ENCODE peak calls at places on chromosomes 4 and X, in eight cellular contexts. One of them, this sample, is unnamed.
A peak's percentile ranks its signal among the peaks of the same experiment; 100 is the strongest.

GRCh38 chrX:84907324-84907946 is 96.2 kb upstream of the APOOL start:
- DNase-seq in body of pancreas: no peak
- DNase-seq in thyroid gland: no peak
- DNase-seq in ovary: no peak
- DNase-seq in breast epithelium: no peak
- DNase-seq in H54: no peak
- DNase-seq in tibial nerve: no peak
- DNase-seq in lower leg skin: no peak
- DNase-seq in this sample: no peak

GRCh38 chr4:76597423-76597979 is 162.5 kb downstream of the SHROOM3 start:
- DNase-seq in H54: no peak
- DNase-seq in breast epithelium: no peak
- DNase-seq in thyroid gland: no peak
- DNase-seq in lower leg skin: no peak
- DNase-seq in ovary: no peak
- DNase-seq in tibial nerve: no peak
- DNase-seq in body of pancreas: no peak
- DNase-seq in this sample: no peak

GRCh38 chrX:107711521-107712041 is 64.0 kb downstream of the TSC22D3 start:
- DNase-seq in ovary: no peak
- DNase-seq in body of pancreas: no peak
- DNase-seq in lower leg skin: peak; percentile 81
- DNase-seq in breast epithelium: no peak
- DNase-seq in thyroid gland: no peak
- DNase-seq in H54: no peak
- DNase-seq in tibial nerve: no peak
- DNase-seq in this sample: no peak

GRCh38 chr4:74159397-74159709 is 1.4 kb downstream of the MTHFD2L start:
- DNase-seq in thyroid gland: no peak
- DNase-seq in lower leg skin: no peak
- DNase-seq in ovary: no peak
- DNase-seq in body of pancreas: no peak
- DNase-seq in tibial nerve: no peak
- DNase-seq in H54: no peak
- DNase-seq in breast epithelium: no peak
- DNase-seq in this sample: peak; percentile 45

GRCh38 chr4:54779797-54780196 is 122.0 kb downstream of the KIT start:
- DNase-seq in H54: no peak
- DNase-seq in body of pancreas: no peak
- DNase-seq in breast epithelium: no peak
- DNase-seq in tibial nerve: no peak
- DNase-seq in lower leg skin: no peak
- DNase-seq in thyroid gland: no peak
- DNase-seq in ovary: no peak
- DNase-seq in this sample: no peak

GRCh38 chrX:2841511-2841910 is 12.8 kb downstream of the GYG2 start:
- DNase-seq in thyroid gland: no peak
- DNase-seq in tibial nerve: no peak
- DNase-seq in H54: no peak
- DNase-seq in breast epithelium: no peak
- DNase-seq in ovary: no peak
- DNase-seq in lower leg skin: no peak
- DNase-seq in body of pancreas: no peak
- DNase-seq in this sample: no peak

GRCh38 chr4:56158483-56158882 is 209.7 kb downstream of the CEP135 start:
- DNase-seq in H54: no peak
- DNase-seq in lower leg skin: no peak
- DNase-seq in thyroid gland: no peak
- DNase-seq in breast epithelium: no peak
- DNase-seq in body of pancreas: no peak
- DNase-seq in tibial nerve: no peak
- DNase-seq in ovary: no peak
- DNase-seq in this sample: no peak

GRCh38 chr4:81723927-81724587 is 252.3 kb upstream of the RASGEF1B start:
- DNase-seq in body of pancreas: peak; percentile 42
- DNase-seq in breast epithelium: no peak
- DNase-seq in thyroid gland: peak; percentile 17
- DNase-seq in tibial nerve: peak; percentile 24
- DNase-seq in lower leg skin: no peak
- DNase-seq in ovary: no peak
- DNase-seq in H54: no peak
- DNase-seq in this sample: peak; percentile 6

GRCh38 chr4:6676722-6677558 is 16.7 kb upstream of the S100P start:
- DNase-seq in tibial nerve: no peak
- DNase-seq in ovary: no peak
- DNase-seq in H54: no peak
- DNase-seq in lower leg skin: no peak
- DNase-seq in breast epithelium: no peak
- DNase-seq in body of pancreas: no peak
- DNase-seq in thyroid gland: no peak
- DNase-seq in this sample: no peak

GRCh38 chr4:6674500-6675149 is 19.1 kb upstream of the S100P start:
- DNase-seq in thyroid gland: peak; percentile 41
- DNase-seq in tibial nerve: no peak
- DNase-seq in ovary: no peak
- DNase-seq in lower leg skin: no peak
- DNase-seq in body of pancreas: peak; percentile 44
- DNase-seq in breast epithelium: no peak
- DNase-seq in H54: no peak
- DNase-seq in this sample: peak; percentile 82

GRCh38 chr4:6672131-6672530 is 21.5 kb upstream of the S100P start:
- DNase-seq in tibial nerve: no peak
- DNase-seq in lower leg skin: no peak
- DNase-seq in breast epithelium: no peak
- DNase-seq in H54: no peak
- DNase-seq in thyroid gland: no peak
- DNase-seq in ovary: no peak
- DNase-seq in body of pancreas: no peak
- DNase-seq in this sample: no peak

GRCh38 chr4:6671648-6672047 is 22.0 kb upstream of the S100P start:
- DNase-seq in H54: no peak
- DNase-seq in breast epithelium: no peak
- DNase-seq in body of pancreas: no peak
- DNase-seq in thyroid gland: no peak
- DNase-seq in lower leg skin: no peak
- DNase-seq in ovary: no peak
- DNase-seq in tibial nerve: no peak
- DNase-seq in this sample: no peak

DNA sequence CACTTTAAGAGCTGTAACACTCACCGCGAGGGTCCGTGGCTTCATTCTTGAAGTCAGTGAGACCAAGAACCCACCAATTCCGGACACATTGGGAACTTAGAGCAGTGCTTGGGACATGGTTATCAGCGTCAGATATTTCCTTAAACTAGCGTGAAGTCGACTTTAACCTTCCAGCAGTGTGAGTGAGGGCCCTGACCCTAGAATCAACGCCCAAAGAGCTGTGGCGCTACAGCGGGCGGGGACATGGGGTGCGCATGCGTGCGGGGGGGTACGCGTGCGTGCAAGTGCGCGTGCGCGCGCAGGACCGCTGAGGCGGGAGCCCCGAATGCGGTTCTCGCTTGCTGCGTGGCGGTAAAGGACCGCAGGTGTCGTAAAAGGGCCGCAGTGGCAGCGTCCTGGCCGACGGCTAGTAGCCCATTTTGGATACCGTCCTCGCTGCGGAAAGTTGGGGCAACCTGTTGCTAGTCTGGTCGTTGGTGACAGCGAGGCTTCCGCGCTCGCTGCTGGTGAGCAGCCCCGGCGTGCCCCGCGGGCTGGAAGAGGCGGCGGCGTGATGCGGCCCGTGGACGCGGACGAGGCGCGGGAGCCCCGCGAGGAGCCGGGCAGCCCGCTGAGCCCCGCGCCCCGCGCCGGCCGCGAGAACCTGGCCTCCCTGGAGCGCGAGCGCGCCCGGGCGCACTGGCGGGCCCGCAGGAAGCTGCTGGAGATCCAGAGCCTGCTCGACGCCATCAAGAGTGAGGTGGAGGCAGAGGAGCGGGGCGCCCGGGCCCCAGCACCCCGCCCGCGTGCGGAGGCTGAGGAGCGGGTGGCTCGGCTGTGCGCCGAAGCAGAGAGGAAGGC is 19.8 kb upstream of the S100P start:
- DNase-seq in body of pancreas: peak; percentile 94
- DNase-seq in ovary: peak; percentile 95
- DNase-seq in tibial nerve: peak; percentile 87
- DNase-seq in breast epithelium: peak; percentile 95
- DNase-seq in thyroid gland: peak; percentile 96
- DNase-seq in H54: peak; percentile 87
- DNase-seq in lower leg skin: peak; percentile 98
- DNase-seq in this sample: peak; percentile 98
- TF ChIP-seq POLR2A in body of pancreas: peak; percentile 64
- TF ChIP-seq POLR2A in ovary: no peak
- TF ChIP-seq POLR2A in tibial nerve: peak; percentile 39
- TF ChIP-seq POLR2A in breast epithelium: no peak
- TF ChIP-seq POLR2A in thyroid gland: no peak
- TF ChIP-seq POLR2A in H54: peak; percentile 81
- TF ChIP-seq POLR2A in lower leg skin: peak; percentile 10
- TF ChIP-seq POLR2A in this sample: peak; percentile 77

GRCh38 chrX:9530848-9531274 is 66.0 kb downstream of the TBL1X start:
- DNase-seq in thyroid gland: peak; percentile 78
- DNase-seq in body of pancreas: peak; percentile 69
- DNase-seq in H54: peak; percentile 30
- DNase-seq in lower leg skin: peak; percentile 87
- DNase-seq in tibial nerve: peak; percentile 24
- DNase-seq in breast epithelium: no peak
- DNase-seq in ovary: peak; percentile 68
- DNase-seq in this sample: peak; percentile 91

GRCh38 chrX:9528498-9528897 is 63.6 kb downstream of the TBL1X start:
- DNase-seq in H54: no peak
- DNase-seq in body of pancreas: no peak
- DNase-seq in thyroid gland: no peak
- DNase-seq in lower leg skin: no peak
- DNase-seq in ovary: no peak
- DNase-seq in breast epithelium: no peak
- DNase-seq in tibial nerve: no peak
- DNase-seq in this sample: no peak

GRCh38 chrX:9529223-9529622 is 64.4 kb downstream of the TBL1X start:
- DNase-seq in H54: no peak
- DNase-seq in tibial nerve: no peak
- DNase-seq in lower leg skin: no peak
- DNase-seq in ovary: no peak
- DNase-seq in breast epithelium: no peak
- DNase-seq in thyroid gland: no peak
- DNase-seq in body of pancreas: no peak
- DNase-seq in this sample: no peak

GRCh38 chrX:9525511-9526248 is 60.8 kb downstream of the TBL1X start:
- DNase-seq in lower leg skin: no peak
- DNase-seq in H54: no peak
- DNase-seq in thyroid gland: peak; percentile 26
- DNase-seq in breast epithelium: no peak
- DNase-seq in body of pancreas: no peak
- DNase-seq in ovary: no peak
- DNase-seq in tibial nerve: no peak
- DNase-seq in this sample: no peak

DNA sequence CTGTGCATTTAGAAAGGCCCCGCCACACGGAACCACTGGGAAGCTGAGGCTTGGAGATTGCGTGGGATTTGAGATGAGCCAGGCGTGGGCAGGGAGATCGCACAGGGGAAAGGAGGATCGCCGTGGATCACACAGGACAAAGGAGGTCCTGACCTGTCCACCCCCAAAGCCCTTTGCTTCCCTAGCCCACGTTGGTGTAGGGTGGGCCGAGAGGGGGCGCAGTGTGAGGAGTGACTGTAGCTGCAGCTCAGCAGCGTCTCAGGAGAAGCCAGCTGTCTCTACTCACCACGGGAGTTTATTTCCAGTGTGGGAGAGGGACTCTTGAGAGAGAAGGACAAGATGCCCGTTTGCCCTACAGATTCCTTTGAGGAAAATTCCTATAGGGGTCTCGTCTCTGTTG is 62.1 kb downstream of the TBL1X start:
- DNase-seq in H54: no peak
- DNase-seq in breast epithelium: no peak
- DNase-seq in tibial nerve: no peak
- DNase-seq in ovary: no peak
- DNase-seq in lower leg skin: no peak
- DNase-seq in thyroid gland: no peak
- DNase-seq in body of pancreas: no peak
- DNase-seq in this sample: no peak
- TF ChIP-seq POLR2A in H54: no peak
- TF ChIP-seq POLR2A in breast epithelium: no peak
- TF ChIP-seq POLR2A in tibial nerve: no peak
- TF ChIP-seq POLR2A in ovary: no peak
- TF ChIP-seq POLR2A in lower leg skin: no peak
- TF ChIP-seq POLR2A in thyroid gland: no peak
- TF ChIP-seq POLR2A in body of pancreas: no peak
- TF ChIP-seq POLR2A in this sample: no peak

DNA sequence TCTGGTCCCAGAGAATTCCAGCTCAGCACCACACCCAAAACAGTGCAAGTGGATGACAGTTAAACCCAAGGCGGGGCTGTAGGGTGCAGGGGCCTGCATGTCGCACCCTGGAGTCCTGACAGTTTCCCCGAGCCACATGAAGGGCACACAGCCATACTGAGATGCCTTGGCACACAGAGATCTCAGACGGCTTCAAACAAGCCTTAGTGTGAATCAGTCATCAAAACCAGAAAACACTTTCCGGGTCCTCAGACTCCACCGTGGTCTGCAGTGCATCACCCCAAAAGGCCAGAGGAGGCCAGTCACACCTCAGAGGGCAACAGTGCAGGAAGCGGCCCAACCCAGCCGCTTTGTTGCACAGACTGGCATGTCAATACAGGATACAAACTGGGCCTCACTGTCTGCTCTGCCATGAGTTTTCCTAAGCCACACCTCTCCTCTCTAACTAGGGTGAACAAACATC is 64.6 kb upstream of the ENPP6 start:
- DNase-seq in body of pancreas: no peak
- DNase-seq in breast epithelium: no peak
- DNase-seq in ovary: no peak
- DNase-seq in tibial nerve: no peak
- DNase-seq in H54: no peak
- DNase-seq in thyroid gland: no peak
- DNase-seq in lower leg skin: no peak
- DNase-seq in this sample: peak; percentile 15
- TF ChIP-seq POLR2A in body of pancreas: no peak
- TF ChIP-seq POLR2A in breast epithelium: no peak
- TF ChIP-seq POLR2A in ovary: no peak
- TF ChIP-seq POLR2A in tibial nerve: no peak
- TF ChIP-seq POLR2A in H54: no peak
- TF ChIP-seq POLR2A in thyroid gland: no peak
- TF ChIP-seq POLR2A in lower leg skin: no peak
- TF ChIP-seq POLR2A in this sample: no peak

DNA sequence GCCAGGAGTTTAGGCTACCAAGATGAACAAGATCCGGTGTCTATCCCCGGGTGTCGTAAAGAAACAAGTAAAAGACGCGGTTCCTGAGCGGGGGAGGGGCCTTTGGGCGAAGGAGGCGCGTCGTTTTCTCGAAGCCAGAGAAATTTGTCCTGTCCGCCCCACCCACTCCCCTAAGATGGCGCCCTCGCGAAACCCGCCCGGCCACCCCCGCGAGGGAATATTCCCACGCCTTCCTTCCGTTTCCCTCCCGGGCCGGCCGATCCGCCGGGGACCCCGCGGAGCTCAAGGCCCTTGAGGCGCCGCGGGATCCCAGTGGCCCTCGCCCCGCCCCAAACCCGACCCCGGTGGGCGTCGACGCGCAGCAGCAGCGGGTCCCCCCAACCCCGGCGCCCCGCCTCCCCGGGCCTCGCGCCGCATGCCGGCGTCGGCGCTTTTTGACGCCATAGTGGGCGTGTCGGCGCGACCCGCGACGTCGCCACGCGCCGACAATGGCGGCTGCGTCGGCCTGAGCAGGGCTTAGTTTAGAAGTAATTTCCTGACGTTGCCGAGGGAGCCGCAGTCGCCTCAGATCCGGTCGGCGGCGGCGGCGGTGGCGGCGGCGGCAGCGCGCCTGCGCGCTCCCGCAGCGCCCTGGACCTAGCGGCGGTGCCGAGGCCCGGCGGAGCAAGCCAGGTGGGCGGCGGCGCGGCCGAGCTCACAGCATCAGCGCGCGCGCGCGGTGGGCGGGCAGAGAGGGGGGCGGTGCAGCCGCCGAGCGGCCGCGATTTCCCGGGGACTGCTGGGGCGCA is 430 bp upstream of the HTATSF1 start:
- DNase-seq in tibial nerve: peak; percentile 65
- DNase-seq in lower leg skin: peak; percentile 97
- DNase-seq in ovary: peak; percentile 85
- DNase-seq in H54: peak; percentile 61
- DNase-seq in breast epithelium: peak; percentile 76
- DNase-seq in thyroid gland: peak; percentile 85
- DNase-seq in body of pancreas: peak; percentile 76
- DNase-seq in this sample: peak; percentile 91
- TF ChIP-seq POLR2A in tibial nerve: no peak
- TF ChIP-seq POLR2A in lower leg skin: no peak
- TF ChIP-seq POLR2A in ovary: peak; percentile 45
- TF ChIP-seq POLR2A in H54: peak; percentile 15
- TF ChIP-seq POLR2A in breast epithelium: no peak
- TF ChIP-seq POLR2A in thyroid gland: no peak
- TF ChIP-seq POLR2A in body of pancreas: peak; percentile 41
- TF ChIP-seq POLR2A in this sample: peak; percentile 28